ENCODE peak calls at places on chromosomes 4 and X, in seven cellular contexts. E, S, C, U, O, Q and K are unnamed samples.

GRCh38 chrX:80223922-80224579 is 196.2 kb upstream of the TENT5D start:
- DNase-seq in U (peak), S (no peak), Q (no peak), O (no peak), C (no peak), E (no peak), K (no peak)

GRCh38 chrX:152907084-152907651 is 9.3 kb downstream of the ZNF185 start:
- DNase-seq in S (no peak), O (peak), Q (no peak), E (no peak), C (no peak), U (no peak), K (no peak)

GRCh38 chrX:460823-461640 is 74.3 kb upstream of the PPP2R3B start:
- DNase-seq in O (no peak), Q (peak), U (no peak), C (no peak), S (no peak), E (no peak), K (no peak)

GRCh38 chr4:113293043-113293560 is 243.6 kb downstream of the ANK2 start:
- DNase-seq in E (no peak), C (peak), O (peak), U (no peak), Q (no peak), S (no peak), K (no peak)

GRCh38 chr4:120855307-120856001 is 67.1 kb downstream of the PRDM5 start:
- DNase-seq in S (no peak), E (peak), C (no peak), U (no peak), Q (no peak), O (no peak), K (no peak)

GRCh38 chrX:3159995-3160715 is 118.9 kb downstream of the ARSF start:
- DNase-seq in E (no peak), O (no peak), Q (no peak), S (no peak), U (no peak), C (peak), K (no peak)

GRCh38 chrX:23494741-23495140 is 160.1 kb downstream of the PTCHD1 start:
- DNase-seq in S (no peak), C (no peak), E (no peak), O (no peak), Q (no peak), U (no peak), K (no peak)

GRCh38 chr4:183200453-183200852 is 101.4 kb downstream of the WWC2 start:
- DNase-seq in U (peak), S (peak), Q (no peak), E (no peak), C (peak), O (peak), K (peak)

GRCh38 chrX:5080812-5081211 is 1147.9 kb downstream of the NLGN4X start:
- DNase-seq in E (no peak), U (no peak), Q (no peak), C (no peak), O (no peak), S (no peak), K (no peak)

GRCh38 chr4:128846063-128846462 is 36.6 kb downstream of the JADE1 start:
- DNase-seq in O (no peak), C (no peak), E (no peak), S (no peak), U (no peak), Q (peak), K (no peak)

GRCh38 chr4:38523524-38524448 is 140.2 kb upstream of the KLF3 start:
- DNase-seq in Q (no peak), C (no peak), U (no peak), O (no peak), S (no peak), E (no peak), K (no peak)

GRCh38 chr4:123409301-123409700 is 12.7 kb downstream of the SPRY1 start:
- DNase-seq in U (no peak), Q (no peak), O (peak), S (no peak), E (no peak), C (no peak), K (no peak)

GRCh38 chrX:119218198-119218597 is 17.9 kb upstream of the PGRMC1 start:
- DNase-seq in O (peak), U (no peak), E (peak), C (no peak), Q (no peak), S (no peak), K (no peak)

GRCh38 chr4:959338-960139 is 13.8 kb downstream of the DGKQ start:
- DNase-seq in U (no peak), C (no peak), S (no peak), Q (peak), E (no peak), O (no peak), K (no peak)

GRCh38 chr4:184628103-184628502 is 21.1 kb downstream of the CASP3 start:
- DNase-seq in U (no peak), C (no peak), O (no peak), E (no peak), S (no peak), Q (no peak), K (no peak)

GRCh38 chrX:46573331-46573895 is at the start of gene CHST7:
- DNase-seq in C (peak), Q (peak), U (peak), O (peak), S (no peak), E (peak), K (no peak)

GRCh38 chr4:106301393-106302084 is 14.5 kb downstream of the TBCK start:
- DNase-seq in E (no peak), U (no peak), C (no peak), S (no peak), Q (no peak), O (peak), K (peak)

GRCh38 chrX:138711399-138712347 is at the start of gene FGF13:
- DNase-seq in S (no peak), O (no peak), U (peak), E (no peak), Q (no peak), C (peak), K (no peak)

GRCh38 chrX:54116391-54116790 is 66.7 kb downstream of the FAM120C start:
- DNase-seq in E (no peak), O (no peak), Q (no peak), C (no peak), U (no peak), S (no peak), K (no peak)

GRCh38 chrX:48747415-48748026 is 14.0 kb upstream of the GLOD5 start:
- DNase-seq in S (no peak), O (no peak), U (no peak), C (no peak), E (no peak), Q (no peak), K (no peak)

GRCh38 chr4:80307183-80307735 is 28.3 kb upstream of the CFAP299 start:
- DNase-seq in S (no peak), O (peak), E (no peak), C (no peak), Q (no peak), U (no peak), K (peak)

GRCh38 chr4:20474119-20474518 is 222.4 kb downstream of the SLIT2 start:
- DNase-seq in Q (no peak), O (peak), C (no peak), U (no peak), E (no peak), S (no peak), K (no peak)

GRCh38 chrX:12929701-12930100 is 23.3 kb downstream of the TLR8 start:
- DNase-seq in Q (no peak), S (no peak), O (no peak), E (no peak), C (no peak), U (no peak), K (no peak)

GRCh38 chr4:40149960-40150385 is 46.9 kb upstream of the RHOH start:
- DNase-seq in U (peak), O (peak), C (peak), E (peak), Q (no peak), S (peak), K (peak)

DNA sequence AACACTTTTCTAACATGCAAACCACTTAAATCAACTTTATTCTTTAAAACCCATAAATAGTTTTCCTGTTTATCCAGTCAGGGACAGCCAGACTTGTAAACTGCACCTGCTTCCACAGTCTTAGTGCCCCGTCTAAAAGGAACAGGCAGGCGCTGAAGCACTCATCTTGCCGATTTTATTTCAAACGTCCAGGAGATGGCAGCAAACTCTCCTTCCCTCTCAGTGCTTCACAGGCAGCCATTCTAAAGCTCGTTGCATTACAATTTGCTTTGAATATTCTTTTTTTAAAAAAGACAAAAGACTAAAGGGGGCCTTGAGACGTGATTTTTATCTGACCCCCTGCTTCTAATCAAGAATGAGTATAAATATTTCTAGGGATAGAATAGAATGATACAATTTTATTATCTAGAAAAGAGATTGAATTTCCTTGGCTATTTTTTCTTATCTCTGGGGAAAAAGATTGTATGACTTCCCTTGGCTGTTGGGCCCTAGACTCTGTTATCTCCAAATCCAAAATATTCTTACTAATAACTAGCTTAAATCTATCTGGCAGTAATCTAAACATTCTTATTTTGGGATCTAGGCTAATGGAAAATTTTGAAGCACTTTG is 93.6 kb upstream of the MYOZ2 start:
- DNase-seq in U (peak), E (peak), Q (no peak), O (peak), C (peak), S (peak), K (peak)
- H3K4me3 ChIP-seq in U (no peak), E (no peak), Q (no peak), O (no peak), C (no peak), S (no peak), K (no peak)

DNA sequence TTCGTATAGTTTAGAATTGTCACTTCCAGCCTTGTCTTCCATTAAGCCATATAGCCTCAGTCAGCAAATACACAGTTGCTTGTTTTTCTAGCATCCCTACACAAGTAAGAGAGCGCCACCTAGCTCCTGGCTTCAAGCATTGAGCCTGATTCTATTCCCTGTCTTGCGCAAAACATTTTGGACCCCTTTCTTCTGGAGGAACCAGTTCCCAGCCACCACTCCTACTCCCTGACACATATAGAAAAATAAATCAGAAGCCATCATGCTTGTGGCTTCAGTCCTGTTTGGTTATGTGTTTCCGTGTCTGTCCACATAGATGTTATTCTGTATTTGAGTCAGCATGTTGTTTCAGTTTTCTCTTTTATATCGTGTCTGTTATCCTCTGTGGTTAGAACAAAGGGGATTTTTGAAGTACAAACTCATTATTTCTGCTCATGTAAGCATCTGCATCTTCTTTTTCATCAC is 59.9 kb downstream of the GK start:
- DNase-seq in O (peak), E (peak), Q (no peak), U (peak), S (peak), C (peak), K (peak)
- TF ChIP-seq CTCF in O (peak), E (peak), Q (no peak), U (no peak), S (peak), C (peak), K (peak)

GRCh38 chr4:17812801-17813200 is 2.0 kb downstream of the NCAPG start:
- DNase-seq in E (no peak), C (no peak), O (peak), S (no peak), Q (no peak), U (no peak), K (no peak)
- H3K4me3 ChIP-seq in E (peak), C (no peak), O (peak), S (peak), Q (no peak), U (no peak), K (no peak)

GRCh38 chr4:55549888-55550287 is 3.2 kb upstream of the CLOCK start:
- DNase-seq in Q (no peak), E (no peak), S (peak), U (no peak), C (no peak), O (peak), K (peak)

GRCh38 chr4:55560096-55560495 is 13.4 kb upstream of the CLOCK start:
- DNase-seq in E (no peak), C (no peak), S (no peak), Q (no peak), U (no peak), O (no peak), K (no peak)

GRCh38 chr4:55553442-55553841 is 6.7 kb upstream of the CLOCK start:
- DNase-seq in O (peak), Q (no peak), E (peak), C (peak), S (peak), U (peak), K (peak)

DNA sequence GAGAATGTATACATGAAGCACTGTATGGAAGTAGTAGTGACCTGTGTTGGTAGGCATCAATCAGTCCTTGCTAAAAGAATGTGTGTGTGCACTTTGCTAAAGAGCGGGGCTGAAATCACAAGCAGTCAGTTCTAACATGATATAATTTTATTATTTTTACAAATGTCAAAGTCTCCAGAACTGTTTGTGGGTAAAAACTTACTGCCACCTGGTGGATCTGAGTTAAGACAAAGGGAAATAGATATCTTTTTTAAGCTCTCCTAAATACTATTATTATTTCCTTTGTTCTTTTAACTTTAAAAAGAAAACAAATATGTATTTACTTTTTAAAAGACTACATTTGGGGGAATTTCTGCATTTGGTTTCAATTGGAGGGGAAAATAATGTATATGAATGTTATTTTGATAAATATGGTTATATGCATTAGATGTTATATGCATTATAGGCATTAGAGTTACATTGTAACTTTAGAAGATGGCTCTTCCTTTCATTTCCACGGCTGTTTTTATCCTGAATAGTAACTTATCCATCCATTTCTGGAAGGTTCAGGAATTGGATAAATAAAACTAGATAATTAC is 7.8 kb upstream of the CLOCK start:
- DNase-seq in U (no peak), C (no peak), S (no peak), O (peak), Q (no peak), E (peak), K (no peak)
- TF ChIP-seq CTCF in U (no peak), C (peak), S (peak), O (peak), Q (no peak), E (peak), K (peak)

DNA sequence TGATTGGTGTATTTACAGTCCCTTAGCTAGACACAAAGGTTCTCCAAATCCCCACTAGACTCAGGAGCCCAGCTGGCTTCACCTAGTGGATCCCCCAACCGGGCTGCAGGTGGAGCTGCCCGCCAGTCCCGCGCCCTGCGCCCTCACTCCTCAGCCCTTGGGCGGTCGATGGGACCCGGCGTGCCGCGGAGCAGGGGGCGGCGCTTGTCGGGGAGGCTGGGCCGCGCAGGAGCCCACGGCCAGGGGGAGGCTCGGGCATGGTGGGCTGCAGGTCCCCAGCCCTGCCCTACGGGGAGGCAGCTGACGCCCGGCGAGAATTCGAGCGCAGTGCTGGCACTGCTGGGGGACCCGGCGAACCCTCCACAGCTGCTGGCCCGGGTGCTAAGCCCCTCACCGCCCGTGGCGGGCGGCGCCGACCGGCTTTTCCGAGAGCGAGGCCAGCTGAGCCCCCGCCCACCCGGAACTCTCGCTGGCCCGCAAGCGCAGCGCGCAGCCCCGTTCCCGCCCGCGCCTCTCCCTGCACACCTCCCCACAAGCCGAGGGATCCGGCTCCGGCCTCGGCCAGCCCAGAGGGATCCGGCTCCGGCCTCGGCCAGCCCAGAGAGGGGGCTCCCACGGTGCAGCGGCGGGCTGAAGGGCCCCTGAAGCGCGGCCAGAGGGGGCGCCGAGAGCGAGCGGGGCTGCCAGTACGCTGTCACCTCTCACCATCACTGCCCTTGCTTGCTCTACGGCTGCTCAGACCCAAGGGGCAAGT is 39.4 kb downstream of the WFS1 start:
- DNase-seq in C (peak), E (no peak), Q (no peak), S (no peak), U (peak), O (no peak), K (no peak)
- H3K4me3 ChIP-seq in C (peak), E (no peak), Q (peak), S (peak), U (peak), O (no peak), K (no peak)

DNA sequence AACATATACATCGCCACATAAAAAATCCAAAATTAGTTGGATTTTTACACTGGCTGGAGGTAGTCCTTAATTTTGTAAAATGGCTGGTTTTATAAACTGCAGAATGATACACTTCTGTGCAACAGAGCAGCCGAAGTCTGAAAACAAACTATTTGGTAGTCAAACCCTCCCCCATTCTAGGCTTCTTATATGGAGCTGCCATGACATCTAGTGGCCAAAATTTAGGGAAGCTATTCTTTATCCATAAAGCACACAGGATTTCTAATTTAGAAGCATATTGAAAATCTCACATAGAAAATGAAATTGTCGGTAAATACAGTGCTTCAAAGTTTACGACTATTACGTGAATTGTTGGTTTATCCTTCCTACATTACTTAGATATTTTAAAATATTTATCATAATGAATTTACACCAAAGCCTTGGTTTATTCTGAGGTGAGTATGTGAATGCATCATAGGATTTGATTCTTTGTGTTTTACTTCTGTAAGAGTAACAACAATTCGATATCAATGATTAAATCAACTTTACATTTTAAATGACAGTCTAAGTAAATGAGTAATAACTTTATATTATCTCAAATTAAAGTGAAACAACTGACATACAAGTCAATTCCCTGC is 113.4 kb upstream of the FAM241A start:
- DNase-seq in E (peak), U (peak), Q (no peak), C (peak), S (peak), O (peak), K (peak)
- TF ChIP-seq CTCF in E (peak), U (peak), Q (no peak), C (peak), S (peak), O (peak), K (peak)